ENCODE peak calls at places on chromosome X, in six cellular contexts. F, M, X, V, U and Z are unnamed samples.

GRCh38 chrX:72028701-72029470 is 102.8 kb downstream of the RTL5 start:
- DNase-seq in F (no peak), M (no peak), X (no peak), V (no peak), U (no peak), Z (no peak)

GRCh38 chrX:130831347-130831722 is 71.7 kb downstream of the ENOX2 start:
- DNase-seq in F (no peak), M (no peak), X (no peak), V (no peak), U (no peak), Z (no peak)

GRCh38 chrX:19785647-19786046 is 101.8 kb downstream of the SH3KBP1 start:
- DNase-seq in F (no peak), M (no peak), X (no peak), V (no peak), U (no peak), Z (no peak)

GRCh38 chrX:131723646-131724045 is 179.8 kb downstream of the OR13H1 start:
- DNase-seq in F (no peak), M (no peak), X (no peak), V (no peak), U (no peak), Z (no peak)

GRCh38 chrX:134713618-134714107 is 55.4 kb upstream of the PLAC1 start:
- DNase-seq in F (peak), M (no peak), X (no peak), V (no peak), U (no peak), Z (no peak)

GRCh38 chrX:20265221-20265725 is 1.4 kb downstream of the RPS6KA3 start:
- DNase-seq in F (peak), M (peak), X (peak), V (peak), U (no peak), Z (peak)

GRCh38 chrX:133849676-133850075 is 135.7 kb downstream of the GPC3 start:
- DNase-seq in F (no peak), M (no peak), X (no peak), V (no peak), U (no peak), Z (no peak)

GRCh38 chrX:47244676-47245075 is 11.9 kb downstream of the USP11 start:
- DNase-seq in F (no peak), M (no peak), X (no peak), V (no peak), U (no peak), Z (no peak)

GRCh38 chrX:74246524-74246923 is 57.5 kb upstream of the ZCCHC13 start:
- DNase-seq in F (no peak), M (peak), X (no peak), V (no peak), U (no peak), Z (peak)

GRCh38 chrX:150363561-150364346 is 637 bp downstream of the MAMLD1 start:
- DNase-seq in F (no peak), M (peak), X (no peak), V (no peak), U (no peak), Z (peak)

GRCh38 chrX:136250191-136251041 is 784 bp downstream of the MAP7D3 start:
- DNase-seq in F (peak), M (peak), X (no peak), V (no peak), U (no peak), Z (no peak)

GRCh38 chrX:21493226-21493850 is 119.1 kb downstream of the CNKSR2 start:
- DNase-seq in F (no peak), M (no peak), X (no peak), V (no peak), U (no peak), Z (peak)

GRCh38 chrX:109390556-109390955 is 91.3 kb downstream of the GUCY2F start:
- DNase-seq in F (no peak), M (no peak), X (no peak), V (no peak), U (no peak), Z (no peak)

GRCh38 chrX:124476562-124476961 is 130.2 kb downstream of the SH2D1A start:
- DNase-seq in F (no peak), M (no peak), X (no peak), V (no peak), U (no peak), Z (no peak)

GRCh38 chrX:71167031-71167781 is 22.6 kb downstream of the NLGN3 start:
- DNase-seq in F (no peak), M (no peak), X (no peak), V (no peak), U (no peak), Z (no peak)

GRCh38 chrX:107360788-107361360 is 88.6 kb upstream of the FRMPD3 start:
- DNase-seq in F (no peak), M (no peak), X (no peak), V (no peak), U (no peak), Z (no peak)

GRCh38 chrX:131979116-131979515 is 44.0 kb upstream of the STK26 start:
- DNase-seq in F (no peak), M (no peak), X (no peak), V (no peak), U (no peak), Z (no peak)

GRCh38 chrX:3345281-3346081 is 971 bp downstream of the MXRA5 start:
- DNase-seq in F (no peak), M (no peak), X (no peak), V (no peak), U (no peak), Z (no peak)

GRCh38 chrX:107731831-107732502 is 43.6 kb downstream of the TSC22D3 start:
- DNase-seq in F (peak), M (peak), X (peak), V (no peak), U (no peak), Z (peak)

GRCh38 chrX:129097668-129098067 is 425.6 kb downstream of the SMARCA1 start:
- DNase-seq in F (no peak), M (no peak), X (no peak), V (peak), U (no peak), Z (no peak)

GRCh38 chrX:110317079-110317819 is 636 bp downstream of the AMMECR1 start:
- DNase-seq in F (peak), M (peak), X (no peak), V (no peak), U (no peak), Z (no peak)

GRCh38 chrX:6793000-6793399 is 258.1 kb upstream of the VCX3A start:
- DNase-seq in F (no peak), M (no peak), X (no peak), V (no peak), U (no peak), Z (no peak)

GRCh38 chrX:152245231-152245630 is 106.9 kb upstream of the MAGEA10 start:
- DNase-seq in F (no peak), M (no peak), X (no peak), V (no peak), U (no peak), Z (no peak)

GRCh38 chrX:70129811-70130210 is 3.4 kb upstream of the IGBP1 start:
- DNase-seq in F (no peak), M (no peak), X (no peak), V (peak), U (no peak), Z (peak)

GRCh38 chrX:152646961-152647360 is 9.3 kb downstream of the GABRQ start:
- DNase-seq in F (no peak), M (no peak), X (no peak), V (no peak), U (no peak), Z (no peak)

DNA sequence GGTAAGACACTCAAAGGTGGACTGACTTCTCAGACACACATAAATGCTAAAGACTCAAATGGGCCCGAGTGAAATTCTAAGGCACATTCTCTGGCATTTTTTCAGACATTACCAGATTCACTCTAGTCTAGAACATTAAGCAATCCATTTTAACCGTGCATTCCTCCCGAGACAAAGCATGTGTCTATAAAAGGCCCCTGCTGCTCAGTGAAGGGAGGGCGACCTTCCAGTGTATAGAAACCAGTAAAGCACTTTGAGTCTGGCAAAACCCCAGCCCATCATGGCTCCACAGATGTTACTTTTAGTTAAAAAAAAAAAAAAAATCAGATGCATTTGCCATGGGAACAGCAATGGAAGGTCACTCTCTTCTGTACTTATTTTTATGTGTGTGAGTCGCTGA is 644.5 kb downstream of the ZNF674 start:
- DNase-seq in F (no peak), M (no peak), X (no peak), V (no peak), U (no peak), Z (no peak)
- TF ChIP-seq BHLHE40 in F (no peak), M (no peak), X (no peak), V (no peak), U (no peak), Z (no peak)

DNA sequence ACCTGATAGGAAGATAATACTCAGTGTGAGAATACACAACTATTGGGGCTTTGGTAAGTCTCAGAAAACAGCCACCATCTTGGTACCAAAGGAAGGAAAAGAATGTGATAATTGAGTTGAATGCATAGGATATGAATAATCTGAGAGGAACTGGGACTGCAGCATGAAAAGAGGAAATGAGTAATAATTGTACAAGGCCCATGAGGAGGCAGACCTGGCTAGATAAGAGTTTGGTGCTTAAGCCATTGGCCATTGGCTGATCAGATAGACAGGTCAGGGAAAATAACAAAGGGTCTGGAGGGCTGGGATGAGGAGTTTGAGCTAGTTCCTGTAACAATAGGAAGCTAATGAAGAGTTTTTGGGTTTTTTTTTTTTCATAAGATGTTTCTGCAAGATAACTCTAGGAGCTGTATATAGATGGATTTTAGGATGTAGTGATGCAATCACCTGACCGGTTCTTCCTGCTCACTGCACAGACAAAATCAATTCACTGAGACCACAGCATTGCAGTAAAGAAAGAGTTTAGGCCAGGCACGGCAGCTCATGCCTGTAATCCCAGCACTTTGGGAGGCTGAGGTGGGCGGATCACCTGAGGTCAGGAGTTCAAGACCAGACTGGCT is 5.3 kb upstream of the TRMT2B start:
- DNase-seq in F (no peak), M (no peak), X (peak), V (no peak), U (peak), Z (peak)
- TF ChIP-seq BHLHE40 in F (no peak), M (no peak), X (no peak), V (no peak), U (no peak), Z (no peak)

DNA sequence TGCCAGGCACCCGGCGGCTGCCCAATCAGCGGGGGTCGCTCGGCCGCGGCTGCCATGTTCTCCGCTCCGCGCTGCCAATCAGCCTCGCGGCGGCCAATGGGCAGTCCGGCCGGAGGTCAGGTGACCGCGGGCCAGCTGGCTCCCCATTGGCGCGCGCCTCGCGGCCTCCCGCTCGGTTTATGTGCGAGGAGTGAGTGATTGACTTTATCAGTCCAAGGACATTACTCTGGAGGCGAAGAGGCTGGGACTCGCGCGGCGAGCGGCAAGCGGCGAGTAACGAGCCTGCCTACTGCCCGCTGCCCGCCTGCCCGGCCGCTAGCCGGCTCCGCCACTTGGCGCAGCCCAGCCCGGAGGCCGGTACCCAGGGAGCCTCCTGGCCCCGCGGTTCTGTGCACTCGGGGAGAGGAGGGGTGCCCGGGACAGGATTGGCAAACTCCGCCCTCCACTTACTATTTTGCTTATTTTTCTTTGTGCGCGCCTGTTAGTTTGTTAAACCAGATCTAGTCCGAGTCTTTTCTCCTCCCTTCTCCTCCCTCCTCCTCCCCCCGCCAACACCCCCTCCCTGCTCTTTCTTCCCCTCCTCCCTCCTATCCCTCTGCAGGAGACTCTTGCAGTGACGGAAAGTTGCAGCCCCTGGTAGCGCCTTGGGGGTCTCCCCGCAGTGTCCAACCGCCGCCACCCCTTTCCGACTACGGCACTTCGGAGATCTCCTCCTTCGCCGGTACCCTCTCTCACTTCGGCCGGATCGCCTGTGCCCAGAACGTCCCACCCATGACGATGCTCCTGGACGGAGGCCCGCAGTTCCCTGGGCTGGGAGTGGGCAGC is at the start of gene ZIC3:
- DNase-seq in F (peak), M (no peak), X (no peak), V (no peak), U (no peak), Z (no peak)
- TF ChIP-seq BHLHE40 in F (no peak), M (no peak), X (no peak), V (no peak), U (no peak), Z (no peak)

DNA sequence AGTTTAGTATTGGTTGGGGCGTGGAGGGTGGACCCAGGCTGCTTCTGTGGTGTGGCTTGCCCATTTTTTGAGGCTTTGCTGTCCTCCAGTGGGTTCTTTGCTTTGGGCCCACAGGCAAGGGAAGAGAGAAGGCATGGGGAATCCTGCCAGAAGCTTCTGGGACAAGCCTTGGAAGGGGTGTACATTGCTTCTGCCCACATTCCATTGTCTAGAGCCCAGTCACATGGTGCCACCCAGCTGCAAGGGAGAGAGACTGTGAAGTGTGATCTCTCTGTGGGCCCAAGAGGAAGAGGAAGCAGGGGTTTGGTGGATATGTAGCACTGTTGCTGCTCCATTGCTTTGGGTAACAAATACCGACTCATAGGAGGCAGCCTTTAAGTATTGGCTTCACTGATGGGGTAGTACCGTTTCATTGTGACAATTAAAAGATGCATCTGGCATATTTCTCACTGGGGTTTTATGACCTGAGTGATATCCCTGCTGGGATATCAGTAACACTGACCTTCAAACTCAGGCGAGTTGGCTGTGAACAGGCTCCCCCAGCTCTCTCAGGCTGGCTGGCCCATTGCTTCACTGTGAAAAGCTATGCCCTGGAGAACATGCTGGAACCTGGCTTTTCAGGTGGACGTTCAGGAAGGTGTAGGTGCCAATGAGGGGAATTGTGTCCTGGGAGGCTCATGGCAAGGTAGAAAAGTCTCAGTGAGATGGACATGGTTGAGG is 85.9 kb downstream of the CLDN34 start:
- DNase-seq in F (no peak), M (no peak), X (no peak), V (no peak), U (no peak), Z (no peak)
- TF ChIP-seq BHLHE40 in F (no peak), M (no peak), X (no peak), V (no peak), U (no peak), Z (no peak)

GRCh38 chrX:31706456-31706855 is 634.6 kb upstream of the FTHL17 start:
- DNase-seq in F (no peak), M (no peak), X (no peak), V (no peak), U (no peak), Z (no peak)
- TF ChIP-seq BHLHE40 in F (no peak), M (no peak), X (no peak), V (no peak), U (no peak), Z (no peak)

GRCh38 chrX:38664285-38664684 is 102.9 kb downstream of the TSPAN7 start:
- DNase-seq in F (peak), M (peak), X (peak), V (peak), U (no peak), Z (peak)
- TF ChIP-seq BHLHE40 in F (no peak), M (no peak), X (no peak), V (no peak), U (no peak), Z (no peak)

GRCh38 chrX:24498181-24498580 is 33.1 kb downstream of the PDK3 start:
- DNase-seq in F (peak), M (peak), X (no peak), V (peak), U (no peak), Z (no peak)
- TF ChIP-seq BHLHE40 in F (no peak), M (no peak), X (no peak), V (no peak), U (no peak), Z (no peak)

DNA sequence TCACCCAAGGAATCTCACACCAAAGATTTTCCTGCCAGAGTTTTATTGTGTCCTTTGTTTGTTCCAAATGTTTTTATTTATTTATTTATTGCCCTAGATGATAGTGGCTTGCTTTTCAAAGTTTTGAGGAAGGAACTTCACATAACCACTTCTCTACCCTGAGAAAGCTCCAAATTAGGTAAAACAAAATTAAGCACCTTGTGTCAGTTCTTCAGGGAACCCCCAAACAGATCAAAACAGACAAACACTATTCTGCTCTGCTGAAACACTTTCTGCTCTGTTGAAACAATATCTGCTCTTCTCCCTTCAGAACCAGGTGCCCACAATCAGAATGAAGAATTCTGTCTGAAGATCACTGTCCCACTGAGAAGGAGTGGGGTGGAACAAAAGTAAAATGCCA is 16.5 kb upstream of the CYBB start:
- DNase-seq in F (no peak), M (no peak), X (no peak), V (no peak), U (no peak), Z (no peak)
- TF ChIP-seq BHLHE40 in F (no peak), M (no peak), X (no peak), V (no peak), U (no peak), Z (no peak)

DNA sequence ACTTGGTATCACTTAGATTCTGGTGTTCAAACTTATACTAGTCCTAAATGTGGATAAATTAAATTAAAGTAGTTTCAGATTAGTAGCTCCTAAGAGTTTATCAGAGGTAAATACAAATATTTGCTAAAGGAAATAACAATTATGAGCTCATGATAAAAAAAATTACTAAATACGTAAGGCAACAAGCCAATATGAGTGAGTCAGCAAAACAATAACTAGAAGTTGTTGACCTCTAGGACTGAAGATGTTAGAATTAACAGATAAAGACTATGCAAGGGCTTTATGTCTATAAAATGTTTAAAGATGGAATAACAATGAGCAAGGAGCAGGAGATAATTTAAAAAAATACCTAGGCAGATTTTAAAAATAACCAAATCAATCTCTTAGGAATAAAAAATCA is 195.8 kb downstream of the CLCN4 start:
- DNase-seq in F (no peak), M (no peak), X (no peak), V (no peak), U (no peak), Z (no peak)
- TF ChIP-seq BHLHE40 in F (no peak), M (no peak), X (no peak), V (no peak), U (no peak), Z (no peak)